ENCODE peak calls at places on chromosomes 11 and 22, in eight cellular contexts. N is Ammon's horn, Y is fibroblast of mammary gland, D is HFF-Myc, B is nucleus accumbens, X is T follicular helper cell, J is NCI-H1930, S is GM04504. I is an unnamed sample.

GRCh38 chr11:95939091-95939490 is 15.2 kb upstream of the MTMR2 start:
- DNase-seq in J (no peak), D (no peak), S (no peak), N (no peak), B (no peak), Y (peak), X (no peak), I (no peak)

GRCh38 chr22:28909375-28909774 is 26.0 kb downstream of the ZNRF3 start:
- DNase-seq in Y (peak), N (no peak), S (no peak), B (no peak), J (no peak), D (no peak), X (no peak), I (no peak)

GRCh38 chr11:96361778-96362177 is 18.8 kb upstream of the MAML2 start:
- DNase-seq in S (no peak), N (no peak), D (no peak), B (no peak), Y (no peak), J (no peak), X (no peak), I (no peak)

GRCh38 chr22:50112151-50113118 is 22.6 kb downstream of the MOV10L1 start:
- DNase-seq in B (no peak), J (no peak), S (no peak), Y (peak), N (no peak), D (no peak), X (no peak), I (no peak)

GRCh38 chr11:78149646-78150045 is 10.2 kb upstream of the ALG8 start:
- DNase-seq in N (peak), J (no peak), S (no peak), D (no peak), B (no peak), X (no peak), Y (peak), I (no peak)

GRCh38 chr22:30922151-30922611 is 46.4 kb downstream of the MORC2 start:
- DNase-seq in Y (peak), B (no peak), N (peak), D (peak), J (peak), S (peak), X (peak), I (peak)

GRCh38 chr22:19866665-19867009 is 12.0 kb upstream of the GNB1L start:
- DNase-seq in D (no peak), X (no peak), B (no peak), N (no peak), J (no peak), Y (no peak), S (no peak), I (no peak)

GRCh38 chr11:131674051-131674755 is 303.8 kb downstream of the NTM start:
- DNase-seq in B (peak), Y (peak), J (peak), X (no peak), N (peak), S (peak), D (peak), I (peak)